ENCODE peak calls at places on chromosomes 4 and X, in four cellular contexts. P is MM.1S, L is neural progenitor cell, K is PC-3. C is an unnamed sample.
A peak's percentile ranks its signal among the peaks of the same experiment; 100 is the strongest.

GRCh38 chr4:79042079-79042674 is 102.9 kb upstream of the PAQR3 start:
- DNase-seq in L (peak; percentile 48), P (peak; percentile 39), K (peak; percentile 47), C (peak; percentile 13)

GRCh38 chr4:84403656-84404055 is 95.4 kb downstream of the NKX6-1 start:
- DNase-seq in L (no peak), K (peak; percentile 47), P (no peak), C (no peak)

GRCh38 chr4:87839309-87839946 is 6.7 kb downstream of the MEPE start:
- DNase-seq in L (peak; percentile 56), P (peak; percentile 29), K (peak; percentile 45), C (peak; percentile 24)

GRCh38 chrX:34654939-34655338 is 2.1 kb downstream of the TMEM47 start:
- DNase-seq in L (peak; percentile 47), K (no peak), P (no peak), C (no peak)

GRCh38 chrX:151396042-151396826 is 772 bp upstream of the VMA21 start:
- DNase-seq in P (peak; percentile 30), K (peak; percentile 26), L (no peak), C (peak; percentile 49)

GRCh38 chr4:88107406-88108107 is 50.9 kb downstream of the ABCG2 start:
- DNase-seq in K (peak; percentile 16), L (no peak), P (no peak), C (no peak)

GRCh38 chrX:9781941-9782340 is 4.3 kb upstream of the SHROOM2 start:
- DNase-seq in K (peak; percentile 34), P (no peak), L (no peak), C (no peak)

GRCh38 chrX:23783569-23784486 is 855 bp downstream of the SAT1 start:
- DNase-seq in L (no peak), K (peak; percentile 17), P (no peak), C (peak; percentile 20)

GRCh38 chr4:153322791-153323190 is 21.7 kb upstream of the MND1 start:
- DNase-seq in L (no peak), P (no peak), K (no peak), C (no peak)

GRCh38 chr4:93199492-93199891 is 629.1 kb upstream of the ATOH1 start:
- DNase-seq in P (peak; percentile 31), L (peak; percentile 73), K (peak; percentile 61), C (peak; percentile 4)

GRCh38 chr4:86582453-86582852 is 11.7 kb upstream of the PTPN13 start:
- DNase-seq in K (peak; percentile 28), P (no peak), L (no peak), C (no peak)

GRCh38 chr4:158996669-158997074 is 106.2 kb upstream of the RAPGEF2 start:
- DNase-seq in L (no peak), P (no peak), K (peak; percentile 97), C (no peak)

GRCh38 chr4:83207497-83208105 is 77.0 kb downstream of the COQ2 start:
- DNase-seq in L (no peak), P (no peak), K (peak; percentile 75), C (no peak)

GRCh38 chr4:185591679-185592141 is 56.4 kb upstream of the PDLIM3 start:
- DNase-seq in K (peak; percentile 22), P (peak; percentile 29), L (no peak), C (no peak)

GRCh38 chrX:145817299-145817665 is 347 bp upstream of the SLITRK2 start:
- DNase-seq in P (no peak), L (peak; percentile 36), K (no peak), C (no peak)

GRCh38 chrX:12065251-12065650 is 73.0 kb upstream of the FRMPD4 start:
- DNase-seq in L (peak; percentile 63), P (no peak), K (peak; percentile 73), C (no peak)

GRCh38 chr4:25351777-25352421 is 25.2 kb upstream of the ANAPC4 start:
- DNase-seq in K (peak; percentile 57), L (no peak), P (no peak), C (no peak)

GRCh38 chr4:1349359-1350168 is 2.6 kb downstream of the UVSSA start:
- DNase-seq in P (no peak), L (no peak), K (no peak), C (no peak)

GRCh38 chr4:163816494-163816893 is 322.0 kb downstream of the TMA16 start:
- DNase-seq in K (no peak), L (peak; percentile 14), P (no peak), C (peak; percentile 2)

GRCh38 chr4:53136954-53137353 is 228.9 kb downstream of the SCFD2 start:
- DNase-seq in L (no peak), K (no peak), P (no peak), C (no peak)

GRCh38 chr4:40288547-40288946 is 46.6 kb upstream of the CHRNA9 start:
- DNase-seq in K (no peak), L (no peak), P (no peak), C (no peak)

GRCh38 chr4:155911905-155912304 is 8.4 kb downstream of the TDO2 start:
- DNase-seq in L (no peak), P (no peak), K (no peak), C (no peak)

GRCh38 chrX:70505451-70505841 is 60.8 kb downstream of the DLG3 start:
- DNase-seq in L (peak; percentile 15), P (no peak), K (no peak), C (no peak)

GRCh38 chr4:154739111-154739510 is 4.7 kb upstream of the LRAT start:
- DNase-seq in K (peak; percentile 7), P (no peak), L (peak; percentile 72), C (no peak)
- H3K4me2 ChIP-seq in K (peak overlapping the region; percentile 42), P (no peak overlapping the region), L (peak overlapping the region; percentile 59), C (no peak overlapping the region)

GRCh38 chr4:122827258-122827887 is 742 bp downstream of the FGF2 start:
- DNase-seq in K (peak; percentile 33), P (peak; percentile 87), L (peak; percentile 57), C (peak; percentile 1)
- TF ChIP-seq EZH2phosphoT487 in K (no peak), P (no peak), L (no peak), C (peak; percentile 99)

DNA sequence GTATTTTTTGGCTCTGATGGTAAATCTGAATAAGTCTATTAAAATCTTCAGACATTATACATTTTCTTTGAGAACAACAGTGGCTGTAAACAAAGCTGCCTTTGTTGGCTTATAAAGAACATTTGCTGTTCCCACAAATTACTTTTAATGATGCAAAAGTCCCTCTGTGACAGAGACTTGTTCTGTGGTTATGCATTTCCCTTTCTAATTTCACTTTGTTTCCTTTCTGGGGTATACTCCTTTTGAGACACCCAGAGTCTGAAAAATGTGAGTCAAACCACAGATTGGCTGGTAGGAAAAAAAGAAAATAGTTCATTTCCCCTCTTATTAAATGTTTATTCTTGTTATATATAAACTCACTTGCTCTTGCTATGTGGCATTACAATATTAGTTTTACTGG is 402.4 kb downstream of the PACRGL start:
- DNase-seq in L (no peak), K (no peak), P (peak; percentile 54), C (no peak)
- H3K4me2 ChIP-seq in L (no peak overlapping the region), K (no peak overlapping the region), P (no peak overlapping the region), C (no peak overlapping the region)

DNA sequence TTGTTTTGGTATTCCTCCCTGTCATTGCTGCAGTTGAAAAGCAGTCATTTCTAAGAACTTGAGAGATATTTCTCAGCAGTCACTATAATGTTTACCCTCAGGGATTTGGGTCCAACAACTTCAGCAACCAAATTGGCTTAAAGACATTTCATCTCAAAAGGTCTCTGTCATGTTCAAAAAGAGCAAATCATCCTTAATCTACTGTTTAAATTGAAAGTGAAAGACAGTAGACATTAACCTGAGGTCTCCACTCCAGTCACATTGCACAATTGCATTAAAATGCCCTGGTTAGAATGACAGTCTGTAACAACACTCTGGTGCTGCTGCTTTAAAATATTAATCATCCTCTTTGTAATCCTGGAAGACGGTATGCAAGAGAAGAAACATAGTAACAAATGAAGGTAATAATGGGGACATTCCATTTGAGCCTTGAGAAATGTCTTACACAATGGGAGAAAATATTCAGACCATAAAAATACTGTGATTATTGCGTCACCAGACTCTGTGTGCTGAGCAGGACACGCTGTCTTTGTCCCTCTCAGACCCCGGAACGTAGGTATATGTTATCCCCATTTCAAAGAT is 90.2 kb upstream of the UNC5C start:
- DNase-seq in L (no peak), P (peak; percentile 38), K (no peak), C (no peak)
- TF ChIP-seq EZH2phosphoT487 in L (no peak), P (no peak), K (no peak), C (no peak)

GRCh38 chrX:110259065-110259559 is 58.8 kb downstream of the AMMECR1 start:
- DNase-seq in K (no peak), P (no peak), L (no peak), C (no peak)
- H3K4me2 ChIP-seq in K (no peak overlapping the region), P (no peak overlapping the region), L (no peak overlapping the region), C (no peak overlapping the region)

GRCh38 chr4:165006886-165007285 is 24.9 kb upstream of the TRIM60 start:
- DNase-seq in K (no peak), L (no peak), P (no peak), C (no peak)

GRCh38 chr4:165009493-165010227 is 22.1 kb upstream of the TRIM60 start:
- DNase-seq in P (peak; percentile 21), L (no peak), K (no peak), C (no peak)

GRCh38 chr4:165005352-165005751 is 26.4 kb upstream of the TRIM60 start:
- DNase-seq in L (no peak), P (no peak), K (no peak), C (no peak)

GRCh38 chr4:165010487-165010886 is 21.3 kb upstream of the TRIM60 start:
- DNase-seq in P (no peak), K (no peak), L (no peak), C (no peak)

GRCh38 chr4:165006457-165006856 is 25.3 kb upstream of the TRIM60 start:
- DNase-seq in P (no peak), L (no peak), K (no peak), C (no peak)
- TF ChIP-seq EZH2phosphoT487 in P (no peak), L (no peak), K (no peak), C (no peak)

DNA sequence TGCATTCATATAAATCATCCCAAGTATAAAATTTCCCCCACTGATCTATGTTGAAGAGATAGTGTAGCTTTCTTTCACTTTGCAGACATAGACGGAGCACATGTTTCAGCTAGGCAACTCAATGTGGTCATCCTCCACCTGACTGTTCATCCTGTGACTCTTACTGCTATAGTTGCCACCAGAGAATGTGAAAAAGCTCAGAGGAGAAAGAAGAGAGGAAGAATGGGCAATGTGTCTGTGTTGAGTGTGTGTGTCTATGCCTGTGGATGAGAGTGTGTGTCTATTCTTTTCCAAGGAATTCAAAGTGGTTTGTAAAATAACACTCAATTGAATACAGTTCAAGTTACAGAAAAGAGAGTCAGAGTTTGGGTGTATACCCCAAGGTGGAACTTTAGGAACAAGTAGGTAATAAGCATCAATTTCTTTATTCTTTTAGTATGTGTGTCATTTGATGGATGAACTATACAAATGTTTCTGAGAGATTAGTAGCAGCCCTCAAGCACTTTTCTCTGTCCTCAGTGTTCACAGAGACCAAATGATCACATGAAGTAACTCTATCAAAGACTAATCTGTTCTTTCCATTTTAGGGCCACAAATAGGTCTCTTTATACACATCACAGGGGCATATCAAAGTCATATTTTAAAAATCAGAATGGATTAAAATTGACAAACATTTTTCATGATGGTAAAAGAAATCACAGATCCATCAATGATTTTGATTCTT is 2.3 kb downstream of the SNCA start:
- DNase-seq in L (no peak), P (no peak), K (no peak), C (no peak)
- H3K4me2 ChIP-seq in L (no peak overlapping the region), P (no peak overlapping the region), K (no peak overlapping the region), C (no peak overlapping the region)

GRCh38 chr4:140756292-140757219 is at the start of gene TBC1D9:
- DNase-seq in L (peak; percentile 94), K (peak; percentile 61), P (peak; percentile 82), C (peak; percentile 75)
- TF ChIP-seq EZH2phosphoT487 in L (no peak), K (no peak), P (no peak), C (no peak)

DNA sequence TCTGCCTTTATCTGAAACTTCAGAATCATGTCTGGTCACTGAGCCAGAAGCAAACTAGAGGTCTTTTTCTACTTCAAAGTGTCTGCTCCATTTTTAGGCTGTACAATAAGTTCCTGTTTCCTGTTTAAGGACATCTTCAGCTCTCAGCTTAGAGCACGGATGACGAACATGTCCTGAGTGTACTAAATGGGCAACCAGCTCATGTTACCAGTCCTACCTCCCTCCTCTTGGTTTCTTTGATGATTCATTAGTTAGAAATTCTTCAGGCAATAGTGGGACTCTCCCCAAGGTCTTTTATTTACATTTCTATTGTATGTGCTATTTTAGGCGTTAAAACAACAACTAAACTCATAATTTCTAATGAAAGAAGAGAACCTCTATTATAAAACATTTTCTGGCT is 58.0 kb downstream of the ENPEP start:
- DNase-seq in P (peak; percentile 70), L (no peak), K (peak; percentile 90), C (peak; percentile 54)
- H3K4me2 ChIP-seq in P (peak overlapping the region; percentile 30), L (no peak overlapping the region), K (peak overlapping the region; percentile 17), C (peak overlapping the region; percentile 27)

C was measured in OCI-LY7.